ENCODE peak calls at places on chromosomes 13 and 19, in eight cellular contexts. C, X, M, N, Q, V, A and O are unnamed samples.

GRCh38 chr19:56538761-56539263 is at the start of gene ZFP28:
- DNase-seq in N (no peak), Q (no peak), M (no peak), C (peak; percentile 85), A (peak; percentile 95), V (no peak), X (peak; percentile 32), O (no peak)

GRCh38 chr19:45355910-45356309 is 14.5 kb downstream of the ERCC2 start:
- DNase-seq in A (no peak), Q (no peak), N (no peak), C (no peak), X (no peak), M (no peak), V (no peak), O (no peak)

GRCh38 chr19:2199215-2199614 is 35.5 kb downstream of the DOT1L start:
- DNase-seq in V (no peak), M (no peak), X (peak; percentile 73), A (no peak), C (peak; percentile 60), Q (no peak), N (no peak), O (no peak)

GRCh38 chr19:4403005-4403761 is 743 bp downstream of the CHAF1A start:
- DNase-seq in Q (no peak), C (no peak), X (no peak), N (no peak), A (no peak), M (no peak), V (no peak), O (no peak)

GRCh38 chr13:107271226-107271625 is 703.3 kb upstream of the ARGLU1 start:
- DNase-seq in N (no peak), Q (peak; percentile 8), M (no peak), A (no peak), V (no peak), X (no peak), C (no peak), O (no peak)

GRCh38 chr19:39946532-39946931 is 12.1 kb upstream of the FCGBP start:
- DNase-seq in V (no peak), N (no peak), X (no peak), M (no peak), C (no peak), A (no peak), Q (no peak), O (no peak)

GRCh38 chr13:51727634-51728274 is 76.2 kb downstream of the DHRS12 start:
- DNase-seq in Q (peak; percentile 89), C (peak; percentile 47), M (no peak), V (peak; percentile 20), X (no peak), A (no peak), N (no peak), O (peak; percentile 48)

GRCh38 chr19:56221851-56222250 is 19.8 kb downstream of the ZSCAN5C start:
- DNase-seq in Q (no peak), N (no peak), V (no peak), A (no peak), C (no peak), X (no peak), M (no peak), O (no peak)

GRCh38 chr19:37654118-37654517 is 1.1 kb downstream of the ZFP30 start:
- DNase-seq in V (no peak), A (peak; percentile 16), Q (no peak), C (no peak), N (no peak), M (no peak), X (no peak), O (no peak)

GRCh38 chr19:4066176-4066606 is 508 bp downstream of the ZBTB7A start:
- DNase-seq in C (no peak), M (peak; percentile 62), A (no peak), N (no peak), V (no peak), Q (no peak), X (no peak), O (no peak)

GRCh38 chr13:72314210-72314609 is 413.2 kb downstream of the MZT1 start:
- DNase-seq in V (no peak), A (no peak), C (no peak), X (no peak), Q (no peak), N (no peak), M (no peak), O (no peak)

GRCh38 chr19:1648156-1648925 is 4.1 kb downstream of the TCF3 start:
- DNase-seq in N (no peak), X (peak; percentile 76), Q (no peak), M (no peak), V (no peak), A (no peak), C (no peak), O (no peak)

GRCh38 chr13:64078480-64078936 is 2662.9 kb upstream of the PCDH20 start:
- DNase-seq in X (no peak), Q (no peak), A (no peak), N (no peak), M (no peak), V (no peak), C (peak; percentile 14), O (no peak)

GRCh38 chr19:6773323-6773931 is 919 bp downstream of the VAV1 start:
- DNase-seq in C (no peak), M (peak; percentile 72), X (peak; percentile 54), V (peak; percentile 7), A (no peak), N (no peak), Q (peak; percentile 47), O (peak; percentile 43)

GRCh38 chr19:8363803-8364771 is at the start of gene ANGPTL4:
- DNase-seq in A (peak; percentile 85), N (peak; percentile 85), Q (peak; percentile 49), M (peak; percentile 76), C (peak; percentile 64), V (peak; percentile 41), X (no peak), O (peak; percentile 47)

GRCh38 chr13:109900320-109900719 is 113.9 kb upstream of the IRS2 start:
- DNase-seq in Q (no peak), V (no peak), A (no peak), X (no peak), C (no peak), N (no peak), M (no peak), O (no peak)

GRCh38 chr19:40803857-40804782 is 5.1 kb downstream of the EGLN2 start:
- DNase-seq in M (peak; percentile 72), N (peak; percentile 90), C (no peak), V (no peak), A (no peak), X (peak; percentile 58), Q (no peak), O (no peak)

GRCh38 chr13:98460519-98460918 is 116.4 kb downstream of the STK24 start:
- DNase-seq in A (no peak), X (no peak), Q (no peak), N (no peak), V (no peak), M (no peak), C (no peak), O (no peak)

GRCh38 chr13:46307554-46307953 is 79.5 kb downstream of the RUBCNL start:
- DNase-seq in M (no peak), A (no peak), V (no peak), X (no peak), C (no peak), N (no peak), Q (no peak), O (no peak)